ENCODE peak calls at places on chromosomes 16 and 17, in four cellular contexts. A is CD8-positive, alpha-beta T cell; L is B cell; W is RCC 7860. F is an unnamed sample.

GRCh38 chr17:19016881-19017280 is 12.3 kb upstream of the FAM83G start:
- DNase-seq in A (no peak), L (no peak), W (no peak), F (no peak)

GRCh38 chr17:78377858-78378224 is 608 bp upstream of the PGS1 start:
- DNase-seq in A (no peak), L (no peak), W (peak), F (no peak)

GRCh38 chr17:57442914-57443571 is 186.7 kb downstream of the MSI2 start:
- DNase-seq in A (peak), L (peak), W (no peak), F (no peak)

GRCh38 chr16:56657555-56658430 is at the start of gene MT1F:
- DNase-seq in A (peak), L (peak), W (peak), F (peak)

GRCh38 chr16:58421529-58421928 is 29.3 kb downstream of the GINS3 start:
- DNase-seq in A (no peak), L (no peak), W (peak), F (no peak)

GRCh38 chr16:67013823-67014640 is 14.9 kb upstream of the CBFB start:
- DNase-seq in A (peak), L (peak), W (no peak), F (peak)

GRCh38 chr17:63689479-63689878 is 10.4 kb downstream of the LIMD2 start:
- DNase-seq in A (no peak), L (no peak), W (no peak), F (no peak)

GRCh38 chr16:88103581-88104188 is 152.5 kb downstream of the BANP start:
- DNase-seq in A (no peak), L (no peak), W (no peak), F (no peak)

GRCh38 chr16:10895053-10895946 is 18.3 kb downstream of the CIITA start:
- DNase-seq in A (no peak), L (no peak), W (no peak), F (no peak)

GRCh38 chr17:34154916-34155730 is 100.0 kb upstream of the CCL2 start:
- DNase-seq in A (no peak), L (no peak), W (no peak), F (no peak)

GRCh38 chr17:78172284-78173024 is 4.1 kb downstream of the SYNGR2 start:
- DNase-seq in A (no peak), L (no peak), W (no peak), F (no peak)

GRCh38 chr16:426115-426905 is 861 bp downstream of the RAB11FIP3 start:
- DNase-seq in A (no peak), L (no peak), W (no peak), F (no peak)

GRCh38 chr17:17613708-17614114 is 22.2 kb upstream of the PEMT start:
- DNase-seq in A (peak), L (peak), W (peak), F (peak)

GRCh38 chr17:17364338-17364667 is 61.1 kb downstream of the NT5M start:
- DNase-seq in A (no peak), L (no peak), W (no peak), F (no peak)

GRCh38 chr17:12996941-12997340 is 20.9 kb downstream of the ELAC2 start:
- DNase-seq in A (no peak), L (no peak), W (no peak), F (no peak)

GRCh38 chr17:7632492-7632894 is 2.6 kb downstream of the SHBG start:
- DNase-seq in A (no peak), L (peak), W (no peak), F (no peak)

GRCh38 chr17:19900809-19901208 is 33.1 kb upstream of the ULK2 start:
- DNase-seq in A (no peak), L (no peak), W (no peak), F (no peak)

GRCh38 chr17:82775033-82775823 is 23.4 kb downstream of the TBCD start:
- DNase-seq in A (peak), L (peak), W (no peak), F (no peak)

GRCh38 chr17:17877548-17878358 is 41.0 kb upstream of the SREBF1 start:
- DNase-seq in A (no peak), L (no peak), W (peak), F (peak)

GRCh38 chr16:31569360-31569717 is 41.6 kb downstream of the AHSP start:
- DNase-seq in A (no peak), L (peak), W (no peak), F (no peak)

GRCh38 chr16:24717411-24717810 is 12.0 kb upstream of the TNRC6A start:
- DNase-seq in A (no peak), L (no peak), W (no peak), F (no peak)

GRCh38 chr16:88719267-88719932 is 13.1 kb downstream of the CTU2 start:
- DNase-seq in A (no peak), L (no peak), W (no peak), F (no peak)

GRCh38 chr16:51289336-51289735 is 138.3 kb upstream of the SALL1 start:
- DNase-seq in A (no peak), L (no peak), W (no peak), F (no peak)

GRCh38 chr16:24610421-24610765 is 71.0 kb downstream of the RBBP6 start:
- DNase-seq in A (no peak), L (no peak), W (no peak), F (no peak)

F was measured in kidney glomerular epithelial cell.